ENCODE peak calls at places on chromosomes 6 and 20, in four cellular contexts. K is Calu3; M is stimulated activated CD4-positive, alpha-beta T cell treated with anti-CD3 and anti-CD28 coated beads, Interleukin-4, amount 100 ng/mL, for 48 hours; I is stromal cell of bone marrow. D is an unnamed sample.

GRCh38 chr6:106163966-106164877 is 78.1 kb downstream of the PRDM1 start:
- DNase-seq in K (no peak), M (peak; percentile 68), I (peak; percentile 74), D (no peak)

GRCh38 chr20:31901615-31902014 is 31.2 kb downstream of the TTLL9 start:
- DNase-seq in K (no peak), M (no peak), I (no peak), D (no peak)

GRCh38 chr6:43972915-43973304 is 154.3 kb downstream of the MRPL14 start:
- DNase-seq in K (no peak), I (peak; percentile 92), M (no peak), D (peak; percentile 17)

GRCh38 chr6:42374027-42374669 is 77.6 kb downstream of the TRERF1 start:
- DNase-seq in M (no peak), K (no peak), I (no peak), D (no peak)

GRCh38 chr6:439681-440167 is 48.2 kb downstream of the IRF4 start:
- DNase-seq in I (no peak), K (no peak), M (no peak), D (no peak)

GRCh38 chr6:50849016-50849748 is 30.5 kb downstream of the TFAP2B start:
- DNase-seq in M (no peak), I (no peak), K (no peak), D (no peak)

GRCh38 chr6:2986722-2987196 is 12.9 kb upstream of the NQO2 start:
- DNase-seq in K (no peak), I (peak; percentile 89), M (no peak), D (no peak)

GRCh38 chr20:3661836-3662665 is 1.1 kb downstream of the GFRA4 start:
- DNase-seq in M (no peak), K (no peak), I (no peak), D (no peak)

GRCh38 chr6:113246186-113246585 is 611.0 kb upstream of the MARCKS start:
- DNase-seq in K (no peak), I (no peak), M (no peak), D (no peak)

GRCh38 chr6:83861077-83861476 is 1.6 kb downstream of the CYB5R4 start:
- DNase-seq in M (no peak), I (no peak), K (no peak), D (no peak)

GRCh38 chr6:5930143-5930770 is 76.5 kb downstream of the NRN1 start:
- DNase-seq in M (no peak), K (no peak), I (no peak), D (no peak)

D was measured in COLO829.